ENCODE peak calls at places on chromosome 20, in six cellular contexts. B, F, V, G, L and X are unnamed samples. For H3K9me3 and H3K36me3, the result is how much of the 10 kb centered on the place peaks cover.

GRCh38 chr20:45448250-45448649 is 21.3 kb upstream of the WFDC2 start:
- DNase-seq in B (no peak), V (no peak), L (no peak), F (no peak), G (no peak), X (no peak)

GRCh38 chr20:35166242-35166830 is 5.5 kb upstream of the PROCR start:
- DNase-seq in F (no peak), G (no peak), L (no peak), V (peak), B (peak), X (no peak)

GRCh38 chr20:57831992-57832585 is 122.3 kb upstream of the PMEPA1 start:
- DNase-seq in V (no peak), G (no peak), F (no peak), B (no peak), L (no peak), X (no peak)

GRCh38 chr20:4326194-4327065 is 311.1 kb upstream of the RNF24 start:
- DNase-seq in L (no peak), F (no peak), G (peak), V (no peak), B (no peak), X (no peak)

GRCh38 chr20:57470212-57470522 is 54.8 kb downstream of the CTCFL start:
- DNase-seq in L (no peak), B (no peak), F (no peak), G (no peak), V (no peak), X (no peak)

GRCh38 chr20:17536944-17537444 is 5.8 kb upstream of the BFSP1 start:
- DNase-seq in V (peak), B (peak), L (peak), G (peak), F (peak), X (peak)

GRCh38 chr20:21391495-21392298 is 5.6 kb downstream of the NKX2-4 start:
- DNase-seq in L (peak), V (no peak), G (no peak), B (no peak), F (no peak), X (no peak)

GRCh38 chr20:49593441-49594142 is 25.7 kb upstream of the PTGIS start:
- DNase-seq in V (no peak), L (no peak), G (no peak), F (no peak), B (no peak), X (no peak)

GRCh38 chr20:51166489-51166888 is 143.6 kb upstream of the KCNG1 start:
- DNase-seq in G (no peak), V (no peak), B (no peak), L (no peak), F (no peak), X (no peak)
- H3K4me3 ChIP-seq in G (no peak), V (no peak), B (no peak), L (no peak), F (no peak), X (no peak)

GRCh38 chr20:53422039-53422438 is 171.6 kb downstream of the ZNF217 start:
- DNase-seq in V (no peak), F (no peak), G (no peak), B (no peak), L (no peak), X (no peak)

GRCh38 chr20:53425930-53426329 is 167.7 kb downstream of the ZNF217 start:
- DNase-seq in L (no peak), G (no peak), B (no peak), V (no peak), F (no peak), X (no peak)

GRCh38 chr20:53423587-53424146 is 170.0 kb downstream of the ZNF217 start:
- DNase-seq in F (no peak), V (no peak), L (no peak), G (no peak), B (no peak), X (no peak)

GRCh38 chr20:53427951-53428350 is 165.7 kb downstream of the ZNF217 start:
- DNase-seq in L (no peak), G (no peak), V (no peak), B (no peak), F (no peak), X (no peak)

GRCh38 chr20:53425481-53425880 is 168.2 kb downstream of the ZNF217 start:
- DNase-seq in V (no peak), G (no peak), F (no peak), B (no peak), L (no peak), X (no peak)
- H3K9me3 ChIP-seq in V (under half), G (under half), F (under half), B (under half), L (under half), X (under half)

GRCh38 chr20:10795286-10796026 is 121.7 kb upstream of the JAG1 start:
- DNase-seq in L (no peak), G (no peak), V (no peak), B (no peak), F (peak), X (no peak)
- H3K36me3 ChIP-seq in L (under half), G (under half), V (under half), B (under half), F (under half), X (under half)

GRCh38 chr20:62952373-62953166 is at the start of gene SLC17A9:
- DNase-seq in B (peak), G (peak), L (peak), F (peak), V (peak), X (no peak)
- H3K4me3 ChIP-seq in B (peak), G (peak), L (no peak), F (no peak), V (peak), X (no peak)

GRCh38 chr20:31403886-31404285 is 2.1 kb downstream of the DEFB121 start:
- DNase-seq in F (no peak), B (no peak), L (no peak), G (no peak), V (no peak), X (no peak)
- H3K9me3 ChIP-seq in F (under half), B (under half), L (half or more), G (under half), V (under half), X (under half)

GRCh38 chr20:8145246-8145639 is 13.2 kb downstream of the PLCB1 start:
- DNase-seq in L (no peak), V (no peak), F (no peak), B (no peak), G (no peak), X (no peak)
- H3K36me3 ChIP-seq in L (under half), V (under half), F (under half), B (under half), G (under half), X (under half)